ENCODE peak calls at places on chromosomes 12 and 14, in ten cellular contexts. K is germinal center, I is NCI-H1092 treated with DMSO at 0.1 percent for 48 hours, B is CD14-positive monocyte, D is cardiac muscle cell, G is H9, T is heart left ventricle, A is C1 segment of cervical spinal cord, N is GM20000, J is Right ventricle myocardium superior. M is an unnamed sample.

GRCh38 chr14:25215607-25216006 is 165.7 kb upstream of the STXBP6 start:
- DNase-seq in K (no peak), I (no peak), B (no peak), D (no peak), G (no peak), T (no peak), A (no peak), N (no peak), J (no peak), M (no peak)

GRCh38 chr14:85587152-85587697 is 57.3 kb downstream of the FLRT2 start:
- DNase-seq in K (no peak), I (no peak), B (no peak), D (peak; percentile 58), G (no peak), T (no peak), A (no peak), N (no peak), J (no peak), M (peak; percentile 71)

GRCh38 chr12:108730337-108731104 is 797 bp downstream of the CORO1C start:
- DNase-seq in K (peak; percentile 47), I (peak; percentile 65), B (peak; percentile 74), D (peak; percentile 73), G (peak; percentile 87), T (peak; percentile 71), A (peak; percentile 69), N (peak; percentile 66), J (peak; percentile 80), M (peak; percentile 65)

GRCh38 chr14:69013943-69014782 is 35.1 kb upstream of the ACTN1 start:
- DNase-seq in K (no peak), I (peak; percentile 37), B (peak; percentile 93), D (peak; percentile 72), G (peak; percentile 86), T (peak; percentile 27), A (no peak), N (no peak), J (peak; percentile 87), M (peak; percentile 88)

GRCh38 chr12:79344855-79345840 is 345.6 kb downstream of the PAWR start:
- DNase-seq in K (peak; percentile 7), I (peak; percentile 50), B (no peak), D (peak; percentile 26), G (peak; percentile 72), T (no peak), A (no peak), N (peak; percentile 30), J (no peak), M (peak; percentile 7)

GRCh38 chr12:132352896-132353800 is 23.8 kb upstream of the GALNT9 start:
- DNase-seq in K (no peak), I (no peak), B (no peak), D (no peak), G (peak; percentile 53), T (no peak), A (no peak), N (no peak), J (no peak), M (no peak)

GRCh38 chr12:88578821-88579518 is 1.3 kb downstream of the KITLG start:
- DNase-seq in K (no peak), I (peak; percentile 61), B (no peak), D (no peak), G (peak; percentile 64), T (no peak), A (no peak), N (no peak), J (no peak), M (peak; percentile 30)

GRCh38 chr12:40228727-40229126 is 3.9 kb downstream of the LRRK2 start:
- DNase-seq in K (no peak), I (no peak), B (no peak), D (no peak), G (no peak), T (no peak), A (no peak), N (no peak), J (no peak), M (no peak)

GRCh38 chr14:68393178-68393763 is 399.6 kb downstream of the ZFP36L1 start:
- DNase-seq in K (no peak), I (no peak), B (no peak), D (no peak), G (no peak), T (no peak), A (no peak), N (no peak), J (no peak), M (no peak)

GRCh38 chr14:39034481-39035296 is 68.3 kb downstream of the SEC23A start:
- DNase-seq in K (no peak), I (peak; percentile 5), B (no peak), D (peak; percentile 27), G (no peak), T (no peak), A (no peak), N (no peak), J (no peak), M (no peak)

GRCh38 chr12:3557136-3557697 is 66.2 kb downstream of the PRMT8 start:
- DNase-seq in K (no peak), I (no peak), B (no peak), D (no peak), G (no peak), T (no peak), A (no peak), N (no peak), J (no peak), M (no peak)

GRCh38 chr12:58425481-58426392 is 484.4 kb downstream of the ATP23 start:
- DNase-seq in K (no peak), I (no peak), B (no peak), D (peak; percentile 89), G (peak; percentile 83), T (no peak), A (peak; percentile 23), N (peak; percentile 30), J (peak; percentile 49), M (no peak)

GRCh38 chr14:77041837-77042557 is 13.5 kb upstream of the IRF2BPL start:
- DNase-seq in K (no peak), I (peak; percentile 76), B (no peak), D (peak; percentile 96), G (no peak), T (peak; percentile 76), A (peak; percentile 46), N (no peak), J (peak; percentile 61), M (no peak)

GRCh38 chr14:77565289-77566081 is 51.0 kb downstream of the SPTLC2 start:
- DNase-seq in K (no peak), I (no peak), B (no peak), D (peak; percentile 16), G (no peak), T (no peak), A (no peak), N (no peak), J (no peak), M (no peak)

GRCh38 chr12:110012137-110012536 is 12.9 kb downstream of the ANKRD13A start:
- DNase-seq in K (peak; percentile 63), I (no peak), B (no peak), D (peak; percentile 26), G (no peak), T (no peak), A (no peak), N (no peak), J (no peak), M (no peak)

GRCh38 chr12:3315201-3315661 is 175.8 kb upstream of the PRMT8 start:
- DNase-seq in K (no peak), I (peak; percentile 90), B (no peak), D (peak; percentile 65), G (no peak), T (peak; percentile 81), A (no peak), N (no peak), J (peak; percentile 77), M (no peak)